ENCODE peak calls at places on chromosome X, in eight cellular contexts. W is A172, O is NCI-H2029, I is lower lobe of right lung, A is cardiac fibroblast, R is MG63, G is lung microvascular endothelial cell, Y is amygdala. N is an unnamed sample.
A peak's percentile ranks its signal among the peaks of the same experiment; 100 is the strongest.

GRCh38 chrX:110414679-110415439 is 56.2 kb downstream of the RTL9 start:
- DNase-seq in G (no peak), A (peak; percentile 41), Y (no peak), I (no peak), R (peak; percentile 41), W (no peak), O (no peak), N (no peak)

GRCh38 chrX:19571708-19572107 is 56.4 kb upstream of the MAP3K15 start:
- DNase-seq in R (no peak), W (no peak), A (no peak), G (no peak), I (no peak), Y (no peak), O (no peak), N (no peak)

GRCh38 chrX:148501121-148502066 is 977 bp downstream of the AFF2 start:
- DNase-seq in Y (no peak), I (peak; percentile 43), A (no peak), W (no peak), G (no peak), R (no peak), O (no peak), N (no peak)

GRCh38 chrX:43375146-43375545 is 281.0 kb upstream of the MAOA start:
- DNase-seq in Y (no peak), O (no peak), G (no peak), R (no peak), W (no peak), I (no peak), A (no peak), N (no peak)

GRCh38 chrX:11666180-11666579 is 460 bp upstream of the ARHGAP6 start:
- DNase-seq in W (no peak), R (no peak), G (no peak), A (peak; percentile 2), O (no peak), I (no peak), Y (no peak), N (no peak)

GRCh38 chrX:1502853-1503252 is 34.1 kb downstream of the P2RY8 start:
- DNase-seq in G (no peak), Y (no peak), I (no peak), R (no peak), A (no peak), W (no peak), O (no peak), N (no peak)

GRCh38 chrX:40170830-40171512 is 73.2 kb upstream of the BCOR start:
- DNase-seq in O (peak; percentile 5), G (no peak), R (no peak), A (no peak), Y (no peak), I (no peak), W (no peak), N (no peak)

GRCh38 chrX:16882188-16882587 is 12.0 kb upstream of the RBBP7 start:
- DNase-seq in A (peak; percentile 38), W (no peak), G (peak; percentile 6), O (peak; percentile 78), I (peak; percentile 52), R (peak; percentile 35), Y (peak; percentile 14), N (no peak)

GRCh38 chrX:154468217-154468616 is 10.1 kb downstream of the PLXNA3 start:
- DNase-seq in W (no peak), O (no peak), R (no peak), I (no peak), G (no peak), Y (no peak), A (no peak), N (no peak)

GRCh38 chrX:39253551-39253950 is 452.3 kb downstream of the MID1IP1 start:
- DNase-seq in R (peak; percentile 4), Y (no peak), G (no peak), I (no peak), W (no peak), O (no peak), A (no peak), N (no peak)

GRCh38 chrX:102863735-102864134 is 73.3 kb upstream of the RAB40AL start:
- DNase-seq in Y (peak; percentile 80), W (peak; percentile 41), I (peak; percentile 81), G (peak; percentile 88), A (peak; percentile 84), R (peak; percentile 62), O (peak; percentile 34), N (peak; percentile 63)

GRCh38 chrX:8404443-8404842 is 60.2 kb upstream of the VCX3B start:
- DNase-seq in Y (no peak), G (no peak), I (no peak), O (no peak), A (peak; percentile 63), R (peak; percentile 2), W (no peak), N (no peak)

GRCh38 chrX:32530802-32531403 is 680.4 kb downstream of the DMD start:
- DNase-seq in O (peak; percentile 14), W (peak; percentile 9), G (peak; percentile 51), Y (no peak), I (no peak), A (peak; percentile 54), R (no peak), N (no peak)

GRCh38 chrX:68846536-68846935 is 17.7 kb downstream of the EFNB1 start:
- DNase-seq in G (no peak), W (no peak), O (no peak), A (no peak), I (no peak), R (no peak), Y (no peak), N (no peak)

GRCh38 chrX:108209006-108209554 is 117.5 kb downstream of the ATG4A start:
- DNase-seq in G (no peak), R (no peak), O (no peak), W (no peak), I (no peak), A (no peak), Y (no peak), N (no peak)

GRCh38 chrX:84187501-84188319 is at the start of gene RPS6KA6:
- DNase-seq in R (peak; percentile 3), I (peak; percentile 39), A (peak; percentile 21), G (peak; percentile 15), O (no peak), W (no peak), Y (peak; percentile 38), N (no peak)

GRCh38 chrX:107924136-107924746 is 57.9 kb downstream of the TEX13B start:
- DNase-seq in W (no peak), R (no peak), Y (no peak), I (no peak), O (no peak), A (no peak), G (no peak), N (no peak)

GRCh38 chrX:81021478-81021877 is 180.2 kb downstream of the HMGN5 start:
- DNase-seq in R (no peak), A (no peak), I (no peak), G (no peak), Y (no peak), O (no peak), W (no peak), N (no peak)

GRCh38 chrX:77510007-77510406 is 62.8 kb downstream of the FGF16 start:
- DNase-seq in A (no peak), I (no peak), G (no peak), Y (no peak), O (no peak), W (no peak), R (no peak), N (no peak)

GRCh38 chrX:153817291-153817690 is 13.1 kb downstream of the PDZD4 start:
- DNase-seq in A (no peak), I (no peak), R (no peak), O (no peak), Y (no peak), G (no peak), W (no peak), N (no peak)

GRCh38 chrX:70038515-70038914 is 11.2 kb downstream of the AWAT2 start:
- DNase-seq in O (no peak), A (no peak), I (no peak), R (no peak), Y (no peak), W (no peak), G (no peak), N (no peak)

GRCh38 chrX:10110984-10111363 is 45.8 kb upstream of the CLCN4 start:
- DNase-seq in I (no peak), W (no peak), O (no peak), R (no peak), G (no peak), A (no peak), Y (no peak), N (no peak)

GRCh38 chrX:154805696-154806091 is 409 bp upstream of the MPP1 start:
- DNase-seq in O (no peak), Y (no peak), A (peak; percentile 47), R (no peak), W (no peak), I (no peak), G (no peak), N (no peak)

GRCh38 chrX:21412883-21413282 is 38.7 kb downstream of the CNKSR2 start:
- DNase-seq in I (no peak), G (no peak), R (no peak), W (no peak), O (no peak), A (no peak), Y (no peak), N (no peak)

GRCh38 chrX:17527135-17527701 is 152.2 kb downstream of the NHS start:
- DNase-seq in A (peak; percentile 24), W (peak; percentile 10), I (peak; percentile 80), G (no peak), Y (peak; percentile 4), R (peak; percentile 7), O (no peak), N (peak; percentile 3)

GRCh38 chrX:123184858-123185251 is 777 bp downstream of the GRIA3 start:
- DNase-seq in R (peak; percentile 48), G (no peak), Y (no peak), W (no peak), O (no peak), A (no peak), I (no peak), N (no peak)

GRCh38 chrX:10904220-10904619 is 206.9 kb upstream of the HCCS start:
- DNase-seq in W (peak; percentile 18), O (no peak), G (no peak), A (no peak), R (no peak), I (no peak), Y (no peak), N (no peak)

GRCh38 chrX:105190252-105190853 is 30.1 kb downstream of the TEX13A start:
- DNase-seq in W (peak; percentile 0), R (no peak), A (peak; percentile 40), G (peak; percentile 48), Y (peak; percentile 12), O (no peak), I (no peak), N (no peak)

GRCh38 chrX:2418000-2418399 is 82.8 kb downstream of the DHRSX start:
- DNase-seq in I (no peak), A (no peak), G (no peak), R (no peak), Y (no peak), W (no peak), O (no peak), N (no peak)

GRCh38 chrX:129145898-129146297 is 377.4 kb downstream of the SMARCA1 start:
- DNase-seq in A (no peak), Y (no peak), W (no peak), O (no peak), G (no peak), R (no peak), I (no peak), N (no peak)

GRCh38 chrX:13028871-13029336 is 15.5 kb downstream of the FAM9C start:
- DNase-seq in R (no peak), I (no peak), G (peak; percentile 48), Y (no peak), O (no peak), W (peak; percentile 45), A (no peak), N (no peak)

GRCh38 chrX:116277391-116277790 is 106.8 kb downstream of the AGTR2 start:
- DNase-seq in G (no peak), I (no peak), Y (no peak), O (no peak), W (no peak), A (no peak), R (no peak), N (no peak)

GRCh38 chrX:103310592-103311400 is at the start of gene BEX2:
- DNase-seq in I (peak; percentile 84), G (peak; percentile 42), R (peak; percentile 48), O (peak; percentile 48), A (peak; percentile 5), W (peak; percentile 18), Y (peak; percentile 82), N (peak; percentile 68)